ENCODE peak calls at places on chromosome 2, in four cellular contexts. One of them, this sample, is unnamed.

GRCh38 chr2:7649461-7650228 is 732.4 kb downstream of the RNF144A start:
- DNase-seq in sciatic nerve: no peak
- DNase-seq in stimulated activated CD4-positive, alpha-beta T cell treated with anti-CD3 and anti-CD28 coated beads, Interleukin-1b, Interleukin-23, amount 100 ng/mL, for 24 hours: no peak
- DNase-seq in naive thymus-derived CD4-positive, alpha-beta T cell: no peak
- DNase-seq in this sample: no peak

GRCh38 chr2:82182270-82182669 is 1877.7 kb upstream of the LRRTM1 start:
- DNase-seq in sciatic nerve: no peak
- DNase-seq in naive thymus-derived CD4-positive, alpha-beta T cell: no peak
- DNase-seq in stimulated activated CD4-positive, alpha-beta T cell treated with anti-CD3 and anti-CD28 coated beads, Interleukin-1b, Interleukin-23, amount 100 ng/mL, for 24 hours: no peak
- DNase-seq in this sample: no peak

GRCh38 chr2:241190291-241190981 is 2.0 kb downstream of the ANO7 start:
- DNase-seq in stimulated activated CD4-positive, alpha-beta T cell treated with anti-CD3 and anti-CD28 coated beads, Interleukin-1b, Interleukin-23, amount 100 ng/mL, for 24 hours: no peak
- DNase-seq in sciatic nerve: no peak
- DNase-seq in naive thymus-derived CD4-positive, alpha-beta T cell: no peak
- DNase-seq in this sample: no peak

GRCh38 chr2:112541315-112542122 is 746 bp upstream of the POLR1B start:
- DNase-seq in naive thymus-derived CD4-positive, alpha-beta T cell: no peak
- DNase-seq in stimulated activated CD4-positive, alpha-beta T cell treated with anti-CD3 and anti-CD28 coated beads, Interleukin-1b, Interleukin-23, amount 100 ng/mL, for 24 hours: peak
- DNase-seq in sciatic nerve: peak
- DNase-seq in this sample: peak

GRCh38 chr2:45616663-45617411 is 5.8 kb upstream of the SRBD1 start:
- DNase-seq in stimulated activated CD4-positive, alpha-beta T cell treated with anti-CD3 and anti-CD28 coated beads, Interleukin-1b, Interleukin-23, amount 100 ng/mL, for 24 hours: no peak
- DNase-seq in naive thymus-derived CD4-positive, alpha-beta T cell: no peak
- DNase-seq in sciatic nerve: no peak
- DNase-seq in this sample: no peak

GRCh38 chr2:133837441-133838090 is 269.3 kb upstream of the NCKAP5 start:
- DNase-seq in sciatic nerve: no peak
- DNase-seq in stimulated activated CD4-positive, alpha-beta T cell treated with anti-CD3 and anti-CD28 coated beads, Interleukin-1b, Interleukin-23, amount 100 ng/mL, for 24 hours: no peak
- DNase-seq in naive thymus-derived CD4-positive, alpha-beta T cell: no peak
- DNase-seq in this sample: no peak

GRCh38 chr2:1625281-1626001 is 118.9 kb downstream of the PXDN start:
- DNase-seq in naive thymus-derived CD4-positive, alpha-beta T cell: no peak
- DNase-seq in stimulated activated CD4-positive, alpha-beta T cell treated with anti-CD3 and anti-CD28 coated beads, Interleukin-1b, Interleukin-23, amount 100 ng/mL, for 24 hours: no peak
- DNase-seq in sciatic nerve: no peak
- DNase-seq in this sample: no peak

GRCh38 chr2:18630941-18631340 is 41.6 kb upstream of the NT5C1B start:
- DNase-seq in naive thymus-derived CD4-positive, alpha-beta T cell: no peak
- DNase-seq in stimulated activated CD4-positive, alpha-beta T cell treated with anti-CD3 and anti-CD28 coated beads, Interleukin-1b, Interleukin-23, amount 100 ng/mL, for 24 hours: no peak
- DNase-seq in sciatic nerve: no peak
- DNase-seq in this sample: no peak

GRCh38 chr2:135685361-135685760 is 56.3 kb upstream of the UBXN4 start:
- DNase-seq in naive thymus-derived CD4-positive, alpha-beta T cell: no peak
- DNase-seq in stimulated activated CD4-positive, alpha-beta T cell treated with anti-CD3 and anti-CD28 coated beads, Interleukin-1b, Interleukin-23, amount 100 ng/mL, for 24 hours: no peak
- DNase-seq in sciatic nerve: no peak
- DNase-seq in this sample: no peak

GRCh38 chr2:60554649-60555065 is 1.2 kb upstream of the BCL11A start:
- DNase-seq in naive thymus-derived CD4-positive, alpha-beta T cell: no peak
- DNase-seq in stimulated activated CD4-positive, alpha-beta T cell treated with anti-CD3 and anti-CD28 coated beads, Interleukin-1b, Interleukin-23, amount 100 ng/mL, for 24 hours: no peak
- DNase-seq in sciatic nerve: no peak
- DNase-seq in this sample: peak

GRCh38 chr2:235059161-235059560 is 107.3 kb downstream of the SH3BP4 start:
- DNase-seq in stimulated activated CD4-positive, alpha-beta T cell treated with anti-CD3 and anti-CD28 coated beads, Interleukin-1b, Interleukin-23, amount 100 ng/mL, for 24 hours: no peak
- DNase-seq in sciatic nerve: no peak
- DNase-seq in naive thymus-derived CD4-positive, alpha-beta T cell: no peak
- DNase-seq in this sample: no peak

GRCh38 chr2:177799531-177799930 is 273.0 kb downstream of the PDE11A start:
- DNase-seq in stimulated activated CD4-positive, alpha-beta T cell treated with anti-CD3 and anti-CD28 coated beads, Interleukin-1b, Interleukin-23, amount 100 ng/mL, for 24 hours: no peak
- DNase-seq in sciatic nerve: no peak
- DNase-seq in naive thymus-derived CD4-positive, alpha-beta T cell: no peak
- DNase-seq in this sample: peak

GRCh38 chr2:101349893-101350662 is 37.2 kb downstream of the CREG2 start:
- DNase-seq in stimulated activated CD4-positive, alpha-beta T cell treated with anti-CD3 and anti-CD28 coated beads, Interleukin-1b, Interleukin-23, amount 100 ng/mL, for 24 hours: no peak
- DNase-seq in naive thymus-derived CD4-positive, alpha-beta T cell: no peak
- DNase-seq in sciatic nerve: no peak
- DNase-seq in this sample: no peak

GRCh38 chr2:171541202-171541884 is 19.1 kb downstream of the CYBRD1 start:
- DNase-seq in sciatic nerve: no peak
- DNase-seq in naive thymus-derived CD4-positive, alpha-beta T cell: no peak
- DNase-seq in stimulated activated CD4-positive, alpha-beta T cell treated with anti-CD3 and anti-CD28 coated beads, Interleukin-1b, Interleukin-23, amount 100 ng/mL, for 24 hours: no peak
- DNase-seq in this sample: no peak

GRCh38 chr2:168773719-168774521 is 28.5 kb upstream of the NOSTRIN start:
- DNase-seq in stimulated activated CD4-positive, alpha-beta T cell treated with anti-CD3 and anti-CD28 coated beads, Interleukin-1b, Interleukin-23, amount 100 ng/mL, for 24 hours: no peak
- DNase-seq in sciatic nerve: no peak
- DNase-seq in naive thymus-derived CD4-positive, alpha-beta T cell: no peak
- DNase-seq in this sample: peak

GRCh38 chr2:212145111-212145510 is 393.5 kb downstream of the ERBB4 start:
- DNase-seq in stimulated activated CD4-positive, alpha-beta T cell treated with anti-CD3 and anti-CD28 coated beads, Interleukin-1b, Interleukin-23, amount 100 ng/mL, for 24 hours: no peak
- DNase-seq in naive thymus-derived CD4-positive, alpha-beta T cell: no peak
- DNase-seq in sciatic nerve: no peak
- DNase-seq in this sample: no peak

GRCh38 chr2:201939366-201939985 is 94.2 kb upstream of the FZD7 start:
- DNase-seq in stimulated activated CD4-positive, alpha-beta T cell treated with anti-CD3 and anti-CD28 coated beads, Interleukin-1b, Interleukin-23, amount 100 ng/mL, for 24 hours: no peak
- DNase-seq in naive thymus-derived CD4-positive, alpha-beta T cell: no peak
- DNase-seq in sciatic nerve: no peak
- DNase-seq in this sample: no peak

GRCh38 chr2:145931836-145932352 is 1412.0 kb upstream of the ZEB2 start:
- DNase-seq in sciatic nerve: no peak
- DNase-seq in stimulated activated CD4-positive, alpha-beta T cell treated with anti-CD3 and anti-CD28 coated beads, Interleukin-1b, Interleukin-23, amount 100 ng/mL, for 24 hours: no peak
- DNase-seq in naive thymus-derived CD4-positive, alpha-beta T cell: no peak
- DNase-seq in this sample: no peak

GRCh38 chr2:188024811-188025210 is 266.9 kb upstream of the GULP1 start:
- DNase-seq in stimulated activated CD4-positive, alpha-beta T cell treated with anti-CD3 and anti-CD28 coated beads, Interleukin-1b, Interleukin-23, amount 100 ng/mL, for 24 hours: no peak
- DNase-seq in sciatic nerve: no peak
- DNase-seq in naive thymus-derived CD4-positive, alpha-beta T cell: no peak
- DNase-seq in this sample: no peak

GRCh38 chr2:238169021-238169707 is 10.4 kb downstream of the ERFE start:
- DNase-seq in naive thymus-derived CD4-positive, alpha-beta T cell: no peak
- DNase-seq in stimulated activated CD4-positive, alpha-beta T cell treated with anti-CD3 and anti-CD28 coated beads, Interleukin-1b, Interleukin-23, amount 100 ng/mL, for 24 hours: no peak
- DNase-seq in sciatic nerve: no peak
- DNase-seq in this sample: no peak

GRCh38 chr2:152038451-152038958 is 60.3 kb downstream of the CACNB4 start:
- DNase-seq in sciatic nerve: no peak
- DNase-seq in stimulated activated CD4-positive, alpha-beta T cell treated with anti-CD3 and anti-CD28 coated beads, Interleukin-1b, Interleukin-23, amount 100 ng/mL, for 24 hours: no peak
- DNase-seq in naive thymus-derived CD4-positive, alpha-beta T cell: no peak
- DNase-seq in this sample: no peak

GRCh38 chr2:59177748-59178147 is 936.6 kb upstream of the FANCL start:
- DNase-seq in sciatic nerve: no peak
- DNase-seq in stimulated activated CD4-positive, alpha-beta T cell treated with anti-CD3 and anti-CD28 coated beads, Interleukin-1b, Interleukin-23, amount 100 ng/mL, for 24 hours: no peak
- DNase-seq in naive thymus-derived CD4-positive, alpha-beta T cell: no peak
- DNase-seq in this sample: no peak

GRCh38 chr2:5766621-5767020 is 74.4 kb downstream of the SOX11 start:
- DNase-seq in stimulated activated CD4-positive, alpha-beta T cell treated with anti-CD3 and anti-CD28 coated beads, Interleukin-1b, Interleukin-23, amount 100 ng/mL, for 24 hours: no peak
- DNase-seq in sciatic nerve: no peak
- DNase-seq in naive thymus-derived CD4-positive, alpha-beta T cell: no peak
- DNase-seq in this sample: no peak

GRCh38 chr2:135617501-135618015 is 86.3 kb downstream of the R3HDM1 start:
- DNase-seq in sciatic nerve: no peak
- DNase-seq in stimulated activated CD4-positive, alpha-beta T cell treated with anti-CD3 and anti-CD28 coated beads, Interleukin-1b, Interleukin-23, amount 100 ng/mL, for 24 hours: no peak
- DNase-seq in naive thymus-derived CD4-positive, alpha-beta T cell: no peak
- DNase-seq in this sample: no peak

GRCh38 chr2:185793532-185794073 is 55.0 kb downstream of the FSIP2 start:
- DNase-seq in sciatic nerve: no peak
- DNase-seq in stimulated activated CD4-positive, alpha-beta T cell treated with anti-CD3 and anti-CD28 coated beads, Interleukin-1b, Interleukin-23, amount 100 ng/mL, for 24 hours: no peak
- DNase-seq in naive thymus-derived CD4-positive, alpha-beta T cell: no peak
- DNase-seq in this sample: no peak

GRCh38 chr2:239034561-239035341 is 186.9 kb downstream of the TWIST2 start:
- DNase-seq in sciatic nerve: no peak
- DNase-seq in stimulated activated CD4-positive, alpha-beta T cell treated with anti-CD3 and anti-CD28 coated beads, Interleukin-1b, Interleukin-23, amount 100 ng/mL, for 24 hours: no peak
- DNase-seq in naive thymus-derived CD4-positive, alpha-beta T cell: no peak
- DNase-seq in this sample: no peak

GRCh38 chr2:3492951-3493609 is 26.3 kb downstream of the ADI1 start:
- DNase-seq in naive thymus-derived CD4-positive, alpha-beta T cell: no peak
- DNase-seq in sciatic nerve: peak
- DNase-seq in stimulated activated CD4-positive, alpha-beta T cell treated with anti-CD3 and anti-CD28 coated beads, Interleukin-1b, Interleukin-23, amount 100 ng/mL, for 24 hours: no peak
- DNase-seq in this sample: peak

GRCh38 chr2:226661789-226662545 is 137.7 kb downstream of the IRS1 start:
- DNase-seq in stimulated activated CD4-positive, alpha-beta T cell treated with anti-CD3 and anti-CD28 coated beads, Interleukin-1b, Interleukin-23, amount 100 ng/mL, for 24 hours: no peak
- DNase-seq in naive thymus-derived CD4-positive, alpha-beta T cell: no peak
- DNase-seq in sciatic nerve: no peak
- DNase-seq in this sample: no peak

GRCh38 chr2:148565272-148565894 is 79.2 kb upstream of the EPC2 start:
- DNase-seq in stimulated activated CD4-positive, alpha-beta T cell treated with anti-CD3 and anti-CD28 coated beads, Interleukin-1b, Interleukin-23, amount 100 ng/mL, for 24 hours: no peak
- DNase-seq in naive thymus-derived CD4-positive, alpha-beta T cell: no peak
- DNase-seq in sciatic nerve: no peak
- DNase-seq in this sample: no peak

This sample was measured in ecto neural progenitor cell.